ENCODE peak calls at places on chromosomes 1 and 21, in five cellular contexts. Z is endothelial cell, F is osteocyte, V is stomach, Q is heart left ventricle. N is an unnamed sample.

GRCh38 chr1:36199934-36200741 is 24.1 kb upstream of the THRAP3 start:
- DNase-seq in Z (no peak), F (no peak), V (peak), Q (peak), N (no peak)

GRCh38 chr1:162990665-162991064 is 78.5 kb upstream of the RGS4 start:
- DNase-seq in Z (no peak), F (no peak), V (no peak), Q (no peak), N (no peak)

GRCh38 chr1:162412002-162412401 is at the start of gene SH2D1B:
- DNase-seq in Z (no peak), F (no peak), V (no peak), Q (no peak), N (no peak)

GRCh38 chr1:171841931-171842723 is 829 bp downstream of the DNM3 start:
- DNase-seq in Z (peak), F (no peak), V (no peak), Q (peak), N (peak)

GRCh38 chr21:26140185-26140584 is 30.4 kb downstream of the APP start:
- DNase-seq in Z (no peak), F (no peak), V (peak), Q (peak), N (peak)

GRCh38 chr21:18443085-18443484 is 39.5 kb upstream of the TMPRSS15 start:
- DNase-seq in Z (no peak), F (no peak), V (no peak), Q (no peak), N (no peak)

GRCh38 chr1:83583351-83584014 is 415.4 kb downstream of the TTLL7 start:
- DNase-seq in Z (no peak), F (no peak), V (no peak), Q (no peak), N (peak)

GRCh38 chr21:24076179-24076578 is 1531.1 kb downstream of the MRPL39 start:
- DNase-seq in Z (no peak), F (no peak), V (no peak), Q (no peak), N (peak)

GRCh38 chr21:39029086-39029772 is 154.0 kb downstream of the PSMG1 start:
- DNase-seq in Z (no peak), F (no peak), V (no peak), Q (no peak), N (peak)

GRCh38 chr1:218123968-218124367 is 161.1 kb upstream of the RRP15 start:
- DNase-seq in Z (no peak), F (no peak), V (no peak), Q (no peak), N (no peak)

GRCh38 chr1:91007827-91008226 is 14.0 kb downstream of the ZNF644 start:
- DNase-seq in Z (no peak), F (no peak), V (no peak), Q (no peak), N (peak)

GRCh38 chr1:44616991-44617702 is 57.1 kb downstream of the TMEM53 start:
- DNase-seq in Z (peak), F (no peak), V (no peak), Q (no peak), N (peak)

GRCh38 chr1:76998582-76999189 is 131.4 kb downstream of the ST6GALNAC5 start:
- DNase-seq in Z (no peak), F (no peak), V (no peak), Q (no peak), N (peak)

GRCh38 chr1:6329851-6330250 is 63.7 kb downstream of the ACOT7 start:
- DNase-seq in Z (no peak), F (no peak), V (no peak), Q (no peak), N (peak)

GRCh38 chr1:54947540-54947939 is 32.9 kb upstream of the TMEM61 start:
- DNase-seq in Z (no peak), F (peak), V (no peak), Q (no peak), N (no peak)

GRCh38 chr1:172976222-172977041 is 74.3 kb downstream of the TNFSF18 start:
- DNase-seq in Z (no peak), F (no peak), V (peak), Q (no peak), N (peak)

GRCh38 chr1:239947789-239948188 is 143.9 kb upstream of the FMN2 start:
- DNase-seq in Z (no peak), F (no peak), V (no peak), Q (no peak), N (no peak)

GRCh38 chr1:158932171-158932570 is 819 bp downstream of the PYHIN1 start:
- DNase-seq in Z (no peak), F (no peak), V (no peak), Q (no peak), N (no peak)

GRCh38 chr1:97006044-97006676 is 284.6 kb downstream of the PTBP2 start:
- DNase-seq in Z (no peak), F (peak), V (no peak), Q (no peak), N (peak)

GRCh38 chr1:160629286-160630210 is 17.3 kb downstream of the SLAMF1 start:
- DNase-seq in Z (no peak), F (no peak), V (peak), Q (peak), N (no peak)

GRCh38 chr1:162578071-162578705 is 16.7 kb downstream of the UAP1 start:
- DNase-seq in Z (no peak), F (no peak), V (no peak), Q (no peak), N (no peak)

GRCh38 chr1:7387053-7387861 is 383.8 kb upstream of the VAMP3 start:
- DNase-seq in Z (no peak), F (peak), V (peak), Q (no peak), N (no peak)

GRCh38 chr1:213003281-213003680 is 12.4 kb downstream of the ANGEL2 start:
- DNase-seq in Z (no peak), F (no peak), V (no peak), Q (no peak), N (no peak)

GRCh38 chr1:8563944-8564537 is 246.1 kb downstream of the SLC45A1 start:
- DNase-seq in Z (no peak), F (no peak), V (no peak), Q (no peak), N (no peak)

GRCh38 chr1:57874426-57874825 is 450.6 kb upstream of the DAB1 start:
- DNase-seq in Z (no peak), F (no peak), V (no peak), Q (no peak), N (no peak)

GRCh38 chr1:14109276-14109635 is 409.3 kb downstream of the PRDM2 start:
- DNase-seq in Z (no peak), F (no peak), V (no peak), Q (no peak), N (no peak)

GRCh38 chr21:40546657-40547056 is 300.3 kb downstream of the DSCAM start:
- DNase-seq in Z (no peak), F (no peak), V (no peak), Q (no peak), N (no peak)

GRCh38 chr1:154534263-154534844 is 24.1 kb downstream of the UBE2Q1 start:
- DNase-seq in Z (peak), F (no peak), V (peak), Q (no peak), N (no peak)

GRCh38 chr1:106748581-106748980 is 307.9 kb upstream of the PRMT6 start:
- DNase-seq in Z (no peak), F (no peak), V (no peak), Q (no peak), N (no peak)

GRCh38 chr1:168469690-168470089 is 74.1 kb downstream of the XCL2 start:
- DNase-seq in Z (no peak), F (no peak), V (peak), Q (peak), N (peak)

GRCh38 chr21:36350282-36350910 is 30.4 kb downstream of the MORC3 start:
- DNase-seq in Z (no peak), F (no peak), V (no peak), Q (no peak), N (peak)

GRCh38 chr1:245338485-245338877 is 183.7 kb downstream of the KIF26B start:
- DNase-seq in Z (no peak), F (no peak), V (no peak), Q (no peak), N (no peak)

GRCh38 chr1:154992721-154993571 is 440 bp upstream of the LENEP start:
- DNase-seq in Z (no peak), F (no peak), V (no peak), Q (no peak), N (peak)

GRCh38 chr1:6351480-6352137 is 42.0 kb downstream of the ACOT7 start:
- DNase-seq in Z (no peak), F (no peak), V (peak), Q (peak), N (no peak)

GRCh38 chr1:115189814-115190541 is 100.7 kb upstream of the TSPAN2 start:
- DNase-seq in Z (no peak), F (no peak), V (no peak), Q (no peak), N (peak)

GRCh38 chr1:11151854-11152612 is 37.1 kb upstream of the ANGPTL7 start:
- DNase-seq in Z (no peak), F (no peak), V (no peak), Q (peak), N (no peak)

GRCh38 chr21:45163413-45164123 is 89.2 kb downstream of the ADARB1 start:
- DNase-seq in Z (no peak), F (no peak), V (no peak), Q (no peak), N (no peak)

GRCh38 chr1:49229555-49229954 is 452.9 kb upstream of the BEND5 start:
- DNase-seq in Z (no peak), F (no peak), V (peak), Q (no peak), N (no peak)

GRCh38 chr1:42038261-42038660 is 114.9 kb upstream of the GUCA2B start:
- DNase-seq in Z (no peak), F (no peak), V (no peak), Q (no peak), N (no peak)

GRCh38 chr1:42035830-42036604 is 117.2 kb upstream of the GUCA2B start:
- DNase-seq in Z (peak), F (peak), V (peak), Q (peak), N (peak)

GRCh38 chr1:42040159-42040558 is 113.1 kb upstream of the GUCA2B start:
- DNase-seq in Z (no peak), F (no peak), V (no peak), Q (no peak), N (no peak)

GRCh38 chr1:42037586-42037985 is 115.6 kb upstream of the GUCA2B start:
- DNase-seq in Z (no peak), F (no peak), V (no peak), Q (no peak), N (no peak)

DNA sequence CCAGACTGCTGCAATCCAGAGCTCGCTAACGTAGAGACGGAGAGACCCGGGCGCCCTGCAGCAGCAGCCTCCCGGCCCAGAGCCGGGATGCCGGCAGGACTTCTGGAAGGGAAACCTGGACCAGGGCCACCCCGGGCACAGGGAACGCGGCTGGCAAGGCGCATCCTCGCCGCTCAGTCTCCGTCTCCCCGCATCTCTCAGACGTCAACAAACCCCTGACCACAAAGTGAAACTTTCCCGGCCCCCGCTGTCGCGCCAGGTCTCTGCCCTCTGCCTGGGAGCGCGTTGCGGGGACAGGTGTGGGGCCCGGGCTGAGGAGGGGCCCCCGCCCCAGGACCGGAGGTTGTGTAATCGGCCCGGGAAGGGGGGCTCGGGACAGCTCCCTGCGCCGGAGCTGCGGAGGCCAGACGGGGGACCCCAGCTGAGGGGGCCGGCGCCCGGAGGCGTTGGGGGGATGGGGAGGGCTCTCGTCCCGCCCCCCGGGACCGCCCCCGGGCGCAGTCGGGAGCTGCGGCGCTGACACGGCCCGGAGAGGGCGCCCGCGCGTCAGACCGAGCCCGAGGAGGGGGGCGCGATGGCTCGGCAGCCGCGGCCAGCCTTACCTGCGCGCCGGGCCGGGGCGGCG is 116.6 kb upstream of the HIVEP3 start:
- DNase-seq in Z (peak), F (no peak), V (peak), Q (peak), N (peak)
- TF ChIP-seq CTCF in Z (peak), F (peak), V (no peak), Q (peak), N (peak)

GRCh38 chr1:22745675-22746585 is 35.3 kb downstream of the EPHB2 start:
- DNase-seq in Z (no peak), F (no peak), V (no peak), Q (no peak), N (peak)

GRCh38 chr1:22749919-22750670 is 39.5 kb downstream of the EPHB2 start:
- DNase-seq in Z (no peak), F (no peak), V (peak), Q (no peak), N (peak)

GRCh38 chr1:22747735-22748073 is 37.1 kb downstream of the EPHB2 start:
- DNase-seq in Z (no peak), F (no peak), V (no peak), Q (no peak), N (no peak)

GRCh38 chr1:22749503-22749902 is 38.9 kb downstream of the EPHB2 start:
- DNase-seq in Z (no peak), F (no peak), V (no peak), Q (no peak), N (no peak)

GRCh38 chr1:22747021-22747734 is 36.5 kb downstream of the EPHB2 start:
- DNase-seq in Z (no peak), F (no peak), V (no peak), Q (no peak), N (peak)
- TF ChIP-seq CTCF in Z (no peak), F (no peak), V (no peak), Q (no peak), N (no peak)

GRCh38 chr1:234226106-234226818 is 147.0 kb upstream of the COA6 start:
- DNase-seq in Z (no peak), F (no peak), V (no peak), Q (no peak), N (no peak)

GRCh38 chr1:234221601-234222000 is 151.7 kb upstream of the COA6 start:
- DNase-seq in Z (no peak), F (no peak), V (no peak), Q (no peak), N (no peak)

GRCh38 chr1:234226819-234227165 is 146.5 kb upstream of the COA6 start:
- DNase-seq in Z (no peak), F (no peak), V (no peak), Q (no peak), N (no peak)

GRCh38 chr1:234219711-234220110 is 153.5 kb upstream of the COA6 start:
- DNase-seq in Z (no peak), F (no peak), V (no peak), Q (no peak), N (no peak)

DNA sequence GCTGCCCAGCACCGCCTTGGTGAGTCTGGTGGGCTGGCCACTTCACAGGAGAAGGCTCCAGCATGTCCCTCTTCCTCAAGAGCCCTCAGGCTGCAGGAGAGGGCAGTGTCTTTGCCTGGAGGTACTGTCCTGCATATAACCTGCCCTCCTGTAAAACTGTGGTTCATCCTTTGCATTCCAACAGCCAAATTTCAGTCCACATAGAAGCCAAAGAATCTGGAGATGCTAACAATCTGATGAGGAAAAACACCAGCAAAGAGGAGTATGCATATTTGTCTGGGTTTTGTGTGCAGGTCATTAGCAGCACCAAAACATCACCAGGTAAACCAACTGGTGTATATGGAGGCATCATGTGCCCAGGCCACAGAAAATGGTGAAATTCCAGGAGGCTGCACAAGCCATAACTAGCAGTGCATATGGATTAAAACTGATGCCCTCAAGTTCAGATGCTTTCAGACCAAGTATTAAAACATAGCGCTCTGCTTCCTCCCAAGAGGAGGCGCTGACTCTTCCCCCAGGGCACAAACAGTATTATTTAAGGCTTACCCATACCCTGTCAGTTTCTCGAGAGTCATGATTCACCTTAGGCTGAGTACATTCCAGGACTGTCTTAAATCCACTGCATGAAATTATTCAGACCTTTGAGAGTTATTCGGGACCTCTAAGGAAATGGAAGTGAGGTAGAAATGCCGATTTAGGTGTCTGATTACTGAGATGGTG is 150.5 kb upstream of the COA6 start:
- DNase-seq in Z (no peak), F (no peak), V (no peak), Q (no peak), N (no peak)
- TF ChIP-seq CTCF in Z (no peak), F (no peak), V (no peak), Q (no peak), N (no peak)

DNA sequence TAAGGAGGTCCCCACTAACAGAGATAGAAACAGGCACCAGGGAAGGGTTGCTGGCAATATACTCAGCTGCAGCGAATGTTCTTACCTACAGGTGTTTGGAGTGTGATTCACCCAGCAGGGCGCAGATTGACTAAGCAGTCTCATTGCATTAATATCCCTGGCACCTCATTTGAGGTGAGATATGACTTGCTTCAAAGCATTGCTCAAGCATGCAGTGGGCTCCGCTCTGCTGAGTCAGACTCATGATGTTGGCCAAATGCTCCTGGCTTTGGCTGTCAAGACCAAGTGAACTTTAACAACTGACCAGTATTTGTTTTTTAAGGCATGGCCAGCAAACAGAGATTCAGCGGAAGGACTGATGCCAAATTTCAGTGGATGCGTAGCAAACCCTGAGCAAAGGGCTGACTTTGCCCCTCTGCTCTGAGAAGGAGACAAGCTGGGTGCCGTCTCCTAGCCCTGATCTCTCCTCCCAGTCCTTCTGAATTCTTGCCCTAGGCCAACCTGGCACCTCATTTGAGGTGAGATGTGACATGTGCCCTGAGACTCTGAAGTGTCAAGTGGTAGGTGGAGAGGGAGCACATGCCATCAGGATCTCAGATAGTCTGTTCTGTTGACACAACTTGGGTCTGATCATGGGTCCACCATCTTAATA is 187.1 kb upstream of the COA6 start:
- DNase-seq in Z (no peak), F (no peak), V (no peak), Q (no peak), N (no peak)
- TF ChIP-seq CTCF in Z (no peak), F (no peak), V (no peak), Q (no peak), N (no peak)

N was measured in foreskin fibroblast.